ENCODE peak calls at places on chromosomes 7 and 10, in eight cellular contexts. Y is fibroblast of lung, U is PC-3, L is body of pancreas, E is testis, F is HAP-1, D is heart left ventricle, X is neural progenitor cell. O is an unnamed sample.
A peak's percentile ranks its signal among the peaks of the same experiment; 100 is the strongest.

GRCh38 chr7:75758491-75758890 is 13.5 kb downstream of the CCL26 start:
- DNase-seq in E (no peak), U (no peak), Y (peak; percentile 31), X (no peak), F (no peak), L (no peak), D (no peak), O (no peak)

GRCh38 chr10:73950155-73950554 is 39.2 kb downstream of the PLAU start:
- DNase-seq in E (no peak), F (no peak), L (no peak), U (no peak), X (no peak), D (no peak), Y (no peak), O (no peak)

GRCh38 chr10:52391927-52392602 is 78.0 kb downstream of the DKK1 start:
- DNase-seq in L (no peak), U (peak; percentile 60), E (no peak), Y (no peak), X (no peak), F (no peak), D (no peak), O (no peak)

GRCh38 chr7:51318001-51318400 is 1.4 kb upstream of the COBL start:
- DNase-seq in U (no peak), Y (no peak), E (no peak), D (no peak), L (no peak), X (no peak), F (no peak), O (no peak)

GRCh38 chr10:102120142-102120986 is at the start of gene LDB1:
- DNase-seq in X (peak; percentile 93), D (peak; percentile 92), Y (peak; percentile 80), U (peak; percentile 65), F (peak; percentile 87), E (peak; percentile 85), L (peak; percentile 84), O (peak; percentile 78)

GRCh38 chr7:78563186-78563585 is 764.6 kb downstream of the PHTF2 start:
- DNase-seq in D (no peak), Y (no peak), U (no peak), X (no peak), F (no peak), E (no peak), L (no peak), O (no peak)

GRCh38 chr7:99644436-99644835 is 27.7 kb downstream of the ZSCAN25 start:
- DNase-seq in L (no peak), E (no peak), Y (no peak), U (peak; percentile 3), X (no peak), D (no peak), F (no peak), O (no peak)

GRCh38 chr10:11286261-11286989 is 268.8 kb downstream of the CELF2 start:
- DNase-seq in Y (no peak), X (no peak), E (no peak), F (no peak), U (no peak), D (no peak), L (no peak), O (peak; percentile 55)

GRCh38 chr10:38112159-38112558 is 18.0 kb downstream of the ZNF37A start:
- DNase-seq in F (no peak), E (no peak), D (no peak), U (no peak), X (no peak), L (no peak), Y (peak; percentile 2), O (no peak)
- H3K9me3 ChIP-seq in F (peaks cover 11% of the 10 kb centered on the region), E (no peaks in the 10 kb centered on the region), D (peaks cover 95% of the 10 kb centered on the region), U (peaks cover 49% of the 10 kb centered on the region), X (peaks cover 34% of the 10 kb centered on the region), L (peaks cover 58% of the 10 kb centered on the region), Y (peaks cover 1% of the 10 kb centered on the region), O (peaks cover 100% of the 10 kb centered on the region)

GRCh38 chr7:102992509-102992819 is 79.7 kb downstream of the LRRC17 start:
- DNase-seq in U (no peak), F (no peak), D (no peak), X (no peak), E (no peak), Y (no peak), L (no peak), O (no peak)

GRCh38 chr7:102992820-102993531 is 80.2 kb downstream of the LRRC17 start:
- DNase-seq in U (peak; percentile 62), F (no peak), Y (no peak), D (no peak), L (peak; percentile 60), E (no peak), X (no peak), O (no peak)

GRCh38 chr7:102991077-102991539 is 78.3 kb downstream of the LRRC17 start:
- DNase-seq in D (no peak), U (peak; percentile 31), X (no peak), Y (no peak), F (no peak), L (no peak), E (no peak), O (no peak)

GRCh38 chr7:102990642-102991041 is 77.8 kb downstream of the LRRC17 start:
- DNase-seq in U (no peak), Y (no peak), F (no peak), E (no peak), D (no peak), X (no peak), L (no peak), O (no peak)

DNA sequence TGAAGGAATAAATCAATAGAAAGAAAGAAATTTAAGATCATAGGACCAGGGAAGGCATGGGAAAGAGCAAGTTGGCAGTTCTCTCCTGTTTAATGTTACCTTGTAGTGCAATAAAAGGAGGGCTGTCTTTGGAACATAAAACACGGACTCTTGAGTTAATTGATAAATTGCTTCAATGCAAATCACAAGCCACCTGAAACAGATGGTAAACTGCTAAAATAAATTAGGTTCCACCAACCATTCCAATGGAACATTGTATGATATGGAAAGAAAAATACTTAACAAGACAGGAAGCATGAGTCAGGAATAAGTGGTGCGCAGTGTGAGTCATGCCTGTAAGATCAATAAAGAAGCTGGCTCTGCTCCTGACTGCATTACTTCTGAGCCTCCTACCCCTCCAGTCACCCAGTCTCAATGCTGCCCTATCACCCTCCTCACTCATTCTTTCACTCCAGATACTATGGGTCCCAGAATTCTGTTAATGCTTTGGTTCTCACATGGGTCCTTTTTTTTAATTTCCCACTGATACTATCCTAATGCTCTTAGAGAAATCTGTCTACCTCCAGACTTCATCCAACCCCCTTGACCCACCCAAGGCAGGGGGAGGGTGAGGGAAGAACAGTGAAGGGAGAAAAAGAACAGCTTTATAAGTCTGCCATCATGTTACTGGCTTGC is 78.9 kb downstream of the LRRC17 start:
- DNase-seq in X (no peak), F (no peak), L (peak; percentile 77), U (peak; percentile 93), Y (peak; percentile 96), E (no peak), D (no peak), O (no peak)
- H3K27me3 ChIP-seq in X (no peaks in the 10 kb centered on the region), F (no peaks in the 10 kb centered on the region), L (no peaks in the 10 kb centered on the region), U (no peaks in the 10 kb centered on the region), Y (no peaks in the 10 kb centered on the region), E (no peaks in the 10 kb centered on the region), D (no peaks in the 10 kb centered on the region), O (no peaks in the 10 kb centered on the region)

DNA sequence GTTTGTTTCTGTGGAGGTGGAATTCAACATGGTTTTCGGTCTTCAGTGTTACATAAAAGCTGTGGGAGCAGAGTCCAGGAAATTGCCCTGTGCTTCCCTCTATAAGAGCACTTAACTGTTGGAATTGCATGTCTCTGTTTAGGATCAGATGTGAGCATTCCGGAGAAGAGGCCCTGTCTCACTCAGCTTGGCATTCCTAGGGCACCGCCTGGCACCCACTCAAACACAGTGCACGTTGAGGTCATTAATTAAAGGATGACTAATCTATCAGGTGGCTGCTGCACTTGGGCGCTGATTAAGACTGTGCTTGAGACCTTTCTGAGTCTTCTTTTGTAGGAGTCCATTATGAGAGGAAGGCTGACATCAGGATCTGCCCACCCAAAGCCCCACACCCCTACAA is 82.8 kb upstream of the VIPR2 start:
- DNase-seq in F (no peak), U (no peak), X (no peak), E (no peak), L (no peak), D (no peak), Y (no peak), O (no peak)
- H3K9me3 ChIP-seq in F (no peaks in the 10 kb centered on the region), U (no peaks in the 10 kb centered on the region), X (no peaks in the 10 kb centered on the region), E (no peaks in the 10 kb centered on the region), L (no peaks in the 10 kb centered on the region), D (no peaks in the 10 kb centered on the region), Y (no peaks in the 10 kb centered on the region), O (no peaks in the 10 kb centered on the region)

DNA sequence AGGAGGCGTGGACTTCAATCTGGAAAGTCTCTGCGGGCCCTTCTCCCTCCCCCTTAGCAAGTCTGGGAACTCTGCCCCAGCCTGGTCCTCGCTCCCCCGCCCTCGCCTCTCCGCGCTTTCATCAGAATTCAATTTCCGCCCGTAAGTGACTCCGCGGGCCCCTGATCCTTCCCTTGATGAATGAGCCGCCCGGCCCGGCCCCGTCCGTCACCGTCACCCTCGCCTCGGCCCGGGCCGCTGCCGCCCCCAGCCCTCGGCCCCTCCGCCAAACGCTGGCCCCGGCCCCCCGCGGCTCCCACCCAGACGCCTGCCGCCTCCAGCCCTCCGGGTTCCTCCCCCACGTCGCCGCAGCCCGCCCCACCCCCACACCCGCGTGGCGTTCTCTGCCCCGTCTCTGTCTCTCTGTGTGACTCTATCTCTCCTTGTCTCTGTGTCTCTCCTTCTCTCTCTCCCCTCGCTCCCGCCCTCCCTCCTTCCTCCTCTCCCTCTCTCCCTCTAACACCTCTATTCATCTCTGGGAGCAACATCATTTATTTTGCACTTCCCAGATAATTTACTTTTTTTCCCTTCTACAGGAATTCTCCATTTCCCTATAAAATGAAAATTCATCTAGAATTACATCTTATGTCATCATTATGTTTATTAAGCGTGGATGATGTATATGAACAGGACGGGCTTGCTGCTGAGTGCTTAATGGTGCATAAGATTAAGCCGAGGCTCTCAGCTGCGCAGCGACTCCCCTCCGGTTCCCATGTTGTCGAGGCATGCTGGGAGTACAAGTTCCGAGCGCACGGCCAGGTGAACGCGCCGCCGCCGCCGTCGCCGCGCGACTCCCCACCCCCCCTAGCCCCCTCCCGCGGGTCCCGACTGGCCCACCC is 91.2 kb upstream of the PAX2 start:
- DNase-seq in Y (peak; percentile 33), U (no peak), D (no peak), X (peak; percentile 79), F (peak; percentile 14), L (no peak), E (no peak), O (no peak)
- H3K27me3 ChIP-seq in Y (peaks cover 41% of the 10 kb centered on the region), U (peaks cover 60% of the 10 kb centered on the region), D (peaks cover 69% of the 10 kb centered on the region), X (peaks cover 89% of the 10 kb centered on the region), F (peaks cover 43% of the 10 kb centered on the region), L (no peaks in the 10 kb centered on the region), E (no peaks in the 10 kb centered on the region), O (peaks cover 20% of the 10 kb centered on the region)